ENCODE peak calls at places on chromosomes 13 and 19, in ten cellular contexts. Z is neuronal stem cell; A is left lung; E is aorta; P is AG04450; U is CD8-positive, alpha-beta memory T cell; I is GM23338; J is neural progenitor cell; Y is K562; L is CD8-positive, alpha-beta T cell. R is an unnamed sample.
A peak's percentile ranks its signal among the peaks of the same experiment; 100 is the strongest.

GRCh38 chr13:113327391-113327765 is 30.3 kb downstream of the LAMP1 start:
- DNase-seq in I (no peak), Y (no peak), E (peak; percentile 15), P (no peak), U (no peak), Z (no peak), J (no peak), A (no peak), L (no peak), R (no peak)

GRCh38 chr13:68030152-68030809 is 800.1 kb upstream of the PCDH9 start:
- DNase-seq in Y (no peak), I (no peak), P (no peak), E (no peak), U (no peak), A (no peak), Z (no peak), J (no peak), L (no peak), R (no peak)

GRCh38 chr13:71477735-71478134 is 389.3 kb downstream of the DACH1 start:
- DNase-seq in Z (no peak), U (no peak), I (peak; percentile 60), E (no peak), P (no peak), Y (no peak), A (no peak), L (no peak), J (peak; percentile 9), R (no peak)

GRCh38 chr13:109704771-109705628 is 81.4 kb downstream of the IRS2 start:
- DNase-seq in A (peak; percentile 86), Y (no peak), I (no peak), L (no peak), Z (no peak), U (no peak), J (no peak), P (no peak), E (peak; percentile 72), R (no peak)

GRCh38 chr13:85241045-85241444 is 558.2 kb downstream of the SLITRK6 start:
- DNase-seq in U (no peak), Z (no peak), L (no peak), J (no peak), Y (no peak), P (peak; percentile 24), A (no peak), I (no peak), E (no peak), R (no peak)

GRCh38 chr13:104140557-104140956 is 1074.3 kb upstream of the SLC10A2 start:
- DNase-seq in P (no peak), L (no peak), E (no peak), A (no peak), I (no peak), Y (no peak), Z (no peak), U (no peak), J (no peak), R (no peak)

GRCh38 chr19:44304659-44305193 is at the start of gene ZNF235:
- DNase-seq in A (peak; percentile 91), U (peak; percentile 52), Y (peak; percentile 84), I (peak; percentile 98), P (peak; percentile 94), L (peak; percentile 70), J (peak; percentile 95), E (peak; percentile 95), Z (peak; percentile 84), R (peak; percentile 89)

GRCh38 chr19:7989071-7989575 is 16.3 kb downstream of the ELAVL1 start:
- DNase-seq in U (no peak), L (no peak), Z (no peak), Y (no peak), E (no peak), P (no peak), I (no peak), J (no peak), A (peak; percentile 71), R (no peak)

GRCh38 chr19:16772841-16773240 is 53.2 kb downstream of the NWD1 start:
- DNase-seq in E (no peak), A (no peak), P (no peak), Y (no peak), Z (no peak), U (no peak), I (no peak), J (peak; percentile 52), L (no peak), R (no peak)
- H3K4me3 ChIP-seq in E (no peak overlapping the region), A (no peak overlapping the region), P (no peak overlapping the region), Y (no peak overlapping the region), Z (no peak overlapping the region), U (no peak overlapping the region), I (no peak overlapping the region), J (no peak overlapping the region), L (no peak overlapping the region), R (no peak overlapping the region)

DNA sequence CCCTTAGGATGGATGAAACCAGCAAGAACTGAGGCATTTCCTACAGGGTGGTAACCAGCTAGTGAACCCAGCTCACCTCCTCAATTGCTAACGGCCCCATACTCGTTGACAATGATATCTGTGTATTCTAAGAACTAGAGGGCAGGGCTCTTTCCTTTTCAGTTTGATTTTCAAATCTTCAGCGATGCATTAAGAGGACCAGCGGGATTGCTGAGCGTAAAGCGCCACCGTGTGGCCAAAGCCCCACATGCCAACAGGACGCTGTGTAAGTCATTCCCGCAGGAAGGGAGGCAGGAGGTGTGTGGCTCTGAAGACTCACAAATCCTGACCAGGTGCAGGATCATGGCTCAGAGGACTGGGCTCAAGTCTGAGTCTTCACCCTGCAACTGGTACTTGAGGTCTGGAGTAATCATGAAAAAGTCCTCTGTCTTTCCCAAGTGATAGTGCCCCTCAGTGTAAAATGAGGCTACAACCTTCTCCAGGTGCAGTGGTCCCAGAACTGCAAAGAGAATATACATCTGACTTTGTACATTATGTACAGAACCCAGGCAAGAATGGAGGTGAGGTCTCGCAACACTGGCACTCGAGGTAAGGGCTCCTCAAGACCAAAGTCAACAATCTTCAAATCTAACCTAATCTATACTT is 40.9 kb downstream of the C13orf42 start:
- DNase-seq in Z (peak; percentile 83), J (peak; percentile 91), P (peak; percentile 45), U (peak; percentile 59), L (peak; percentile 66), E (peak; percentile 84), A (peak; percentile 94), I (peak; percentile 95), Y (peak; percentile 54), R (peak; percentile 81)
- H3K4me3 ChIP-seq in Z (no peak overlapping the region), J (no peak overlapping the region), P (no peak overlapping the region), U (no peak overlapping the region), L (no peak overlapping the region), E (no peak overlapping the region), A (no peak overlapping the region), I (no peak overlapping the region), Y (no peak overlapping the region), R (no peak overlapping the region)

GRCh38 chr19:15864824-15865223 is 33.0 kb downstream of the CYP4F2 start:
- DNase-seq in E (no peak), U (no peak), Z (no peak), J (no peak), I (no peak), L (no peak), Y (no peak), A (no peak), P (no peak), R (no peak)

GRCh38 chr19:15869873-15870272 is 28.0 kb downstream of the CYP4F2 start:
- DNase-seq in A (no peak), U (no peak), P (no peak), J (no peak), E (no peak), L (no peak), Y (no peak), I (no peak), Z (no peak), R (no peak)

GRCh38 chr19:15871570-15871969 is 26.3 kb downstream of the CYP4F2 start:
- DNase-seq in U (no peak), I (no peak), P (no peak), Z (no peak), J (no peak), A (no peak), Y (peak; percentile 50), E (no peak), L (peak; percentile 24), R (no peak)

GRCh38 chr19:15866646-15867045 is 31.2 kb downstream of the CYP4F2 start:
- DNase-seq in L (no peak), I (no peak), J (no peak), Z (no peak), P (no peak), E (no peak), Y (no peak), A (no peak), U (no peak), R (no peak)

DNA sequence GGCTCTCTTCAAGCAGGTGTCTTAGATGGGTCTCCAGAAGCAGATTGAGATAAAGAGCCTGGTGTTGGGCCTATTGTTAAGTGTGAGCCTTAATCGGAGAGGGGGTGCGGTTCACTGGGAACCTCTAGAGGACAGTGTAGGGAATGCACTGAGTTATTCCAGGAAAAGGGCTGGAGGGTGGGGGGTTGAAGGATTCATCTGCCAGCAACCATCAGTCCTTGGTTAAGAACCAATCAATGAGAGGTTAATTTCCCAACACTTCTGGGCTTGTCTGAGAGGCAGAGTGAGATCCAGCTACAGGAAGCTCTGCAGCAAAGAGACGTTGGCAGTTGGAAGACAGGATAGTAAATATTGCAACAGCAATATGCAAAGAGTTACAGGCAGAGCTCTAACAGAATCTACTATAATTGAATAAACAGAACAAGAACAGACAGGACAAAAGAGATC is 28.7 kb downstream of the CYP4F2 start:
- DNase-seq in J (no peak), L (no peak), Z (peak; percentile 4), A (no peak), P (no peak), U (no peak), E (no peak), Y (peak; percentile 80), I (peak; percentile 46), R (peak; percentile 28)
- H3K4me3 ChIP-seq in J (no peak overlapping the region), L (no peak overlapping the region), Z (no peak overlapping the region), A (no peak overlapping the region), P (no peak overlapping the region), U (no peak overlapping the region), E (no peak overlapping the region), Y (no peak overlapping the region), I (no peak overlapping the region), R (no peak overlapping the region)

DNA sequence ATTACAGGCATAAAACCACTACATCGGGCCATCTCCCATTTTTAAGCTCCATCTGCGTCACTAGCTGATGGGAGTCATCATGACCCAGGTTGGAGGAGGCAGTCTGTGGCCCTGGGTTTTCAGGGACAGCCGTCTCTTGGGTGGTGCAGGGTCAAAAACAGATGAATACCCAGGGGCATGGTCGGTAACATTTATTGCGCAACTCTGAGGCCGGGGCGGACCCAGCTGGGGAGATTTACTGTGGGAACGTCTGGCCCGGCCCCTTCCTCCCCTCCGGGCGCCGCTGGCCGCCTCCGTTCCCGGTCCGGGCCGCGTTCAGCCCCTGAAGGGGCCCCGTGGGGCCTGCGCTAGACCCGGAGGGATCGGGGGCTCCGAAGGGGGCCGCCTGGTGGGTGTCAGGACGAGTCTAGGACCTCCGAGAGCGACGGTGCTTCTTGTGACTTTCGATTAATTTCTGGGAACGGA is 1.3 kb upstream of the RGL3 start:
- DNase-seq in Y (no peak), Z (no peak), U (no peak), P (no peak), J (peak; percentile 44), L (no peak), A (peak; percentile 81), E (peak; percentile 76), I (peak; percentile 44), R (no peak)
- H3K4me3 ChIP-seq in Y (no peak overlapping the region), Z (peak overlapping the region; percentile 26), U (no peak overlapping the region), P (peak overlapping the region; percentile 22), J (peak overlapping the region; percentile 38), L (no peak overlapping the region), A (peak overlapping the region; percentile 28), E (no peak overlapping the region), I (peak overlapping the region; percentile 90), R (peak overlapping the region; percentile 45)

GRCh38 chr13:106530209-106530906 is 5.1 kb downstream of the EFNB2 start:
- DNase-seq in L (no peak), J (peak; percentile 46), Z (no peak), Y (no peak), I (peak; percentile 49), U (no peak), E (no peak), P (no peak), A (no peak), R (no peak)
- H3K4me3 ChIP-seq in L (no peak overlapping the region), J (peak overlapping the region; percentile 71), Z (peak overlapping the region; percentile 96), Y (no peak overlapping the region), I (peak overlapping the region; percentile 21), U (no peak overlapping the region), E (peak overlapping the region; percentile 86), P (no peak overlapping the region), A (peak overlapping the region; percentile 65), R (peak overlapping the region; percentile 85)

R was measured in BE2C.